ENCODE peak calls at places on chromosomes 11 and 22, in nine cellular contexts. Q, R, W, K, T, C, F, E and N are unnamed samples.

GRCh38 chr11:69914286-69915150 is 95.3 kb upstream of the FGF3 start:
- DNase-seq in W (peak; percentile 85), Q (peak; percentile 97), E (no peak), R (no peak), K (peak; percentile 64), C (no peak), T (no peak), F (no peak), N (no peak)

GRCh38 chr11:113249491-113249763 is 65.0 kb upstream of the TTC12 start:
- DNase-seq in E (no peak), R (no peak), F (no peak), Q (peak; percentile 12), W (no peak), T (no peak), C (no peak), K (no peak), N (no peak)

GRCh38 chr11:86805873-86806310 is 5.5 kb downstream of the PRSS23 start:
- DNase-seq in T (no peak), F (no peak), K (no peak), E (no peak), Q (peak; percentile 41), W (peak; percentile 74), C (no peak), R (no peak), N (no peak)

GRCh38 chr22:38724926-38725571 is 19.3 kb downstream of the GTPBP1 start:
- DNase-seq in K (no peak), Q (peak; percentile 50), E (no peak), C (no peak), R (no peak), T (peak; percentile 41), F (no peak), W (peak; percentile 28), N (peak; percentile 48)

GRCh38 chr11:93567406-93567819 is 24.2 kb upstream of the SMCO4 start:
- DNase-seq in K (no peak), W (no peak), T (no peak), R (no peak), C (peak; percentile 12), Q (peak; percentile 67), F (no peak), E (peak; percentile 50), N (peak; percentile 5)

GRCh38 chr11:67040147-67040546 is 16.5 kb upstream of the RHOD start:
- DNase-seq in W (no peak), F (no peak), E (no peak), Q (no peak), R (no peak), K (no peak), C (no peak), T (no peak), N (no peak)

GRCh38 chr22:48338793-48339705 is 1488.6 kb downstream of the BRD1 start:
- DNase-seq in Q (no peak), C (no peak), R (no peak), W (no peak), E (no peak), K (no peak), F (no peak), T (no peak), N (no peak)

GRCh38 chr22:39563571-39564428 is 6.8 kb upstream of the CACNA1I start:
- DNase-seq in K (no peak), E (no peak), F (no peak), W (no peak), R (no peak), C (no peak), Q (no peak), T (no peak), N (no peak)

GRCh38 chr22:24772493-24773220 is 1.9 kb downstream of the PIWIL3 start:
- DNase-seq in E (no peak), W (peak; percentile 25), K (no peak), R (no peak), T (peak; percentile 54), Q (peak; percentile 50), C (no peak), F (no peak), N (no peak)

GRCh38 chr11:46130286-46130937 is 9.2 kb upstream of the PHF21A start:
- DNase-seq in Q (no peak), F (no peak), E (no peak), R (no peak), T (no peak), C (no peak), K (no peak), W (no peak), N (no peak)

GRCh38 chr11:46122955-46123354 is 1.7 kb upstream of the PHF21A start:
- DNase-seq in K (no peak), E (no peak), W (peak; percentile 19), C (no peak), F (no peak), Q (peak; percentile 29), R (no peak), T (peak; percentile 53), N (no peak)

GRCh38 chr11:46125284-46125683 is 4.0 kb upstream of the PHF21A start:
- DNase-seq in Q (no peak), W (no peak), R (no peak), K (no peak), C (no peak), E (no peak), T (no peak), F (no peak), N (no peak)

GRCh38 chr11:46129133-46129532 is 7.9 kb upstream of the PHF21A start:
- DNase-seq in F (no peak), E (no peak), C (no peak), Q (no peak), T (no peak), K (no peak), R (no peak), W (no peak), N (no peak)

DNA sequence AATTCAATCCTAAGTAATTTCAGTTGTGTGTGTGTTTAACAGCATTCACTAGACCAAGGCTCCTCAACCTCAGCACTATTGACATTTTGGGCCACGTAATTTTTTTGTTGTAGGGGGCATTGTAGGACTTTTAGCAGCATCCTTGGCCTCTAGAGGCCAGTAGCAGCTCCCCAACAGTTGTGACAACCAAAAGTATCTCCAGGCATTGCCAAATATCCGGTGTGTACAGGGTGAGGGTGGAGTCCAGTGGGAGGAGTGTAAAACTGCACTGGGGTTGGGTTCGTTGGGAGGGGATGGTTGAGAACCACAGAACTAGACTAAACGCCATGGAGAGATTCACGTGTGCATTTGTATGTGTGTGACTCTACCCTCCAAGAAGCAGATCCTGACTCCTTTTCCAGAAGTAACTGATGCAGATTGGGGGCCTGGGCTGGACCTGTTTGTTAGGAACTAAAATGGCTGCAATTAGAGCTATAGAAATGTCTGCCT is 5.9 kb upstream of the PHF21A start:
- DNase-seq in E (peak; percentile 57), C (peak; percentile 46), R (peak; percentile 6), K (no peak), T (peak; percentile 49), W (peak; percentile 73), F (no peak), Q (peak; percentile 78), N (no peak)
- H3K27ac ChIP-seq in E (no peak overlapping the region), C (no peak overlapping the region), R (no peak overlapping the region), K (no peak overlapping the region), T (no peak overlapping the region), W (no peak overlapping the region), F (no peak overlapping the region), Q (no peak overlapping the region), N (no peak overlapping the region)

GRCh38 chr11:43691332-43691731 is 10.8 kb downstream of the HSD17B12 start:
- DNase-seq in F (no peak), R (no peak), T (no peak), C (no peak), Q (no peak), W (no peak), K (no peak), E (no peak), N (no peak)

GRCh38 chr11:43693069-43693468 is 12.5 kb downstream of the HSD17B12 start:
- DNase-seq in R (no peak), Q (no peak), K (no peak), T (no peak), C (no peak), E (no peak), F (no peak), W (no peak), N (no peak)

GRCh38 chr11:43693731-43694130 is 13.2 kb downstream of the HSD17B12 start:
- DNase-seq in Q (no peak), F (no peak), W (no peak), R (no peak), E (no peak), K (no peak), C (no peak), T (no peak), N (no peak)

GRCh38 chr11:43690929-43691328 is 10.4 kb downstream of the HSD17B12 start:
- DNase-seq in K (no peak), T (no peak), F (no peak), C (no peak), W (no peak), E (no peak), R (no peak), Q (no peak), N (no peak)

GRCh38 chr11:43691806-43692205 is 11.3 kb downstream of the HSD17B12 start:
- DNase-seq in W (no peak), R (no peak), T (no peak), F (no peak), C (no peak), K (no peak), E (no peak), Q (no peak), N (no peak)
- H3K27ac ChIP-seq in W (no peak overlapping the region), R (no peak overlapping the region), T (no peak overlapping the region), F (no peak overlapping the region), C (no peak overlapping the region), K (no peak overlapping the region), E (no peak overlapping the region), Q (no peak overlapping the region), N (no peak overlapping the region)

DNA sequence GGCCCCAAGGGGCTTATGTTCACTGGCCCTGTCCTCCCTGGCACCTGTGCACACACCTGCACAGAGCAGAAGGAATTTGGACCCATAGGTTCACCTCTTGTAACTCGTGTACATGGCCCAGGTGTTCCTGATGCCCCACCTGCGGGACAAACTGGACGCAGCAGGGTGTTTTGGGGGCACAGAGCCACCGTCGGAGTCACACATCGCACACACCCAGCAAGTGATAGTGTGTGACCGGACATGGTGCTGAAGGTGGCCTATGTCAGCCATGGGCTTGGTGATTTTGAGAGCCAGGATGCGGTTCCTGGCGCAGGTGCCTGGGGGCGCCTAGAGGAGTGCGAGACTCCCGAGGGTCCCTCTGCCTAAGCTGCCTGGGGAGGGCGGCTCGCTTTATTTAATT is 252.5 kb downstream of the TBC1D22A start:
- DNase-seq in F (no peak), C (no peak), E (no peak), T (no peak), W (no peak), K (peak; percentile 40), Q (no peak), R (no peak), N (no peak)
- H3K27ac ChIP-seq in F (no peak overlapping the region), C (no peak overlapping the region), E (no peak overlapping the region), T (no peak overlapping the region), W (no peak overlapping the region), K (no peak overlapping the region), Q (no peak overlapping the region), R (no peak overlapping the region), N (no peak overlapping the region)

DNA sequence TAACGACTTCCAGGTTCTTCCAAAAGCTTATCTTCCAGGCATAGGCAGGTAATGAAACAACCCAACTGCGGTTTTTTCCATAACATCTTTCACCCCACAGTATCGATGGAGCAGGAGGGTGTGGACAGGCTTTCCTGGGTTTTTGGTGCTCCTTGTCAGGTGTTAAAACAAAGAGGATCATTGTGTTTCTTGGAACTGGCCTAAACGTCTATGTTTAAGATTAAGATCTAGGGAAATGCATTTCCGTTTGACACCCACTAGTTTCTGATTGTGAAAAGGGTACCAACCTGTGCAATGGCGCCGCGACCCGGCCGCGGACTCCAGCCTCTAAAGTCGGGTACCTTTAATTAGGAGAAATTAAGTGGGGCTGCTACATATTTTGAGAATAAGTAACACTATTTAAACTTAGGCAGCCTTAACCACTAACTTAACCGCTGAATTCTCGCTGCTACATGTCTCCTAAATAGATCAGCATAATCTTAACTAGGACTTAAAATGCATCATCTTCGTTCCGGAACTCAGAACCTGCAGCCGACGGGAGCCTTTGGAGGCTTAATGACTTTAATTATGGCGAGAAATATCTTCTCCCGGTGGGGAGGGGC is 31.5 kb downstream of the C22orf31 start:
- DNase-seq in T (no peak), R (peak; percentile 20), K (no peak), Q (peak; percentile 26), F (no peak), E (peak; percentile 52), W (peak; percentile 94), C (no peak), N (no peak)
- H3K27ac ChIP-seq in T (peak overlapping the region; percentile 87), R (peak overlapping the region; percentile 69), K (peak overlapping the region; percentile 85), Q (peak overlapping the region; percentile 86), F (peak overlapping the region; percentile 77), E (peak overlapping the region; percentile 35), W (peak overlapping the region; percentile 94), C (peak overlapping the region; percentile 92), N (peak overlapping the region; percentile 42)